ENCODE peak calls at places on chromosomes 2 and 18, in nine cellular contexts. One of them, this sample, is unnamed.
A peak's percentile ranks its signal among the peaks of the same experiment; 100 is the strongest.

GRCh38 chr2:24147364-24147763 is 24.1 kb downstream of the FAM228B start:
- DNase-seq in HCT116: no peak
- DNase-seq in suprapubic skin: no peak
- DNase-seq in GM12891: no peak
- DNase-seq in esophagus muscularis mucosa: no peak
- DNase-seq in spleen: no peak
- DNase-seq in GM12878: no peak
- DNase-seq in transverse colon: no peak
- DNase-seq in upper lobe of left lung: no peak
- DNase-seq in this sample: no peak

GRCh38 chr2:27316655-27317412 is 6.1 kb downstream of the MPV17 start:
- DNase-seq in HCT116: no peak
- DNase-seq in suprapubic skin: no peak
- DNase-seq in GM12891: no peak
- DNase-seq in esophagus muscularis mucosa: no peak
- DNase-seq in spleen: peak; percentile 36
- DNase-seq in GM12878: no peak
- DNase-seq in transverse colon: no peak
- DNase-seq in upper lobe of left lung: no peak
- DNase-seq in this sample: no peak

GRCh38 chr2:38201784-38202183 is 125.8 kb upstream of the CYP1B1 start:
- DNase-seq in HCT116: no peak
- DNase-seq in suprapubic skin: no peak
- DNase-seq in GM12891: no peak
- DNase-seq in esophagus muscularis mucosa: no peak
- DNase-seq in spleen: no peak
- DNase-seq in GM12878: no peak
- DNase-seq in transverse colon: no peak
- DNase-seq in upper lobe of left lung: no peak
- DNase-seq in this sample: no peak

GRCh38 chr18:45328762-45329161 is 286.5 kb upstream of the SLC14A2 start:
- DNase-seq in HCT116: no peak
- DNase-seq in suprapubic skin: no peak
- DNase-seq in GM12891: no peak
- DNase-seq in esophagus muscularis mucosa: no peak
- DNase-seq in spleen: no peak
- DNase-seq in GM12878: no peak
- DNase-seq in transverse colon: no peak
- DNase-seq in upper lobe of left lung: no peak
- DNase-seq in this sample: no peak

GRCh38 chr2:112004246-112004645 is 50.8 kb upstream of the TMEM87B start:
- DNase-seq in HCT116: no peak
- DNase-seq in suprapubic skin: peak; percentile 66
- DNase-seq in GM12891: peak; percentile 37
- DNase-seq in esophagus muscularis mucosa: no peak
- DNase-seq in spleen: peak; percentile 90
- DNase-seq in GM12878: peak; percentile 12
- DNase-seq in transverse colon: peak; percentile 46
- DNase-seq in upper lobe of left lung: peak; percentile 87
- DNase-seq in this sample: peak; percentile 35

GRCh38 chr2:147327636-147328035 is 517.2 kb upstream of the ACVR2A start:
- DNase-seq in HCT116: no peak
- DNase-seq in suprapubic skin: no peak
- DNase-seq in GM12891: no peak
- DNase-seq in esophagus muscularis mucosa: no peak
- DNase-seq in spleen: no peak
- DNase-seq in GM12878: peak; percentile 28
- DNase-seq in transverse colon: no peak
- DNase-seq in upper lobe of left lung: no peak
- DNase-seq in this sample: no peak

GRCh38 chr2:7671312-7671711 is 754.1 kb downstream of the RNF144A start:
- DNase-seq in HCT116: no peak
- DNase-seq in suprapubic skin: peak; percentile 67
- DNase-seq in GM12891: no peak
- DNase-seq in esophagus muscularis mucosa: no peak
- DNase-seq in spleen: no peak
- DNase-seq in GM12878: no peak
- DNase-seq in transverse colon: no peak
- DNase-seq in upper lobe of left lung: no peak
- DNase-seq in this sample: no peak

GRCh38 chr2:233235977-233236376 is 15.5 kb upstream of the ATG16L1 start:
- DNase-seq in HCT116: no peak
- DNase-seq in suprapubic skin: no peak
- DNase-seq in GM12891: no peak
- DNase-seq in esophagus muscularis mucosa: no peak
- DNase-seq in spleen: no peak
- DNase-seq in GM12878: no peak
- DNase-seq in transverse colon: no peak
- DNase-seq in upper lobe of left lung: no peak
- DNase-seq in this sample: no peak

GRCh38 chr2:138321458-138321857 is 180.1 kb upstream of the SPOPL start:
- DNase-seq in HCT116: no peak
- DNase-seq in suprapubic skin: no peak
- DNase-seq in GM12891: no peak
- DNase-seq in esophagus muscularis mucosa: no peak
- DNase-seq in spleen: no peak
- DNase-seq in GM12878: no peak
- DNase-seq in transverse colon: no peak
- DNase-seq in upper lobe of left lung: no peak
- DNase-seq in this sample: no peak

GRCh38 chr2:21656330-21657075 is 532.7 kb downstream of the TDRD15 start:
- DNase-seq in HCT116: no peak
- DNase-seq in suprapubic skin: no peak
- DNase-seq in GM12891: no peak
- DNase-seq in esophagus muscularis mucosa: peak; percentile 72
- DNase-seq in spleen: no peak
- DNase-seq in GM12878: no peak
- DNase-seq in transverse colon: no peak
- DNase-seq in upper lobe of left lung: no peak
- DNase-seq in this sample: no peak

DNA sequence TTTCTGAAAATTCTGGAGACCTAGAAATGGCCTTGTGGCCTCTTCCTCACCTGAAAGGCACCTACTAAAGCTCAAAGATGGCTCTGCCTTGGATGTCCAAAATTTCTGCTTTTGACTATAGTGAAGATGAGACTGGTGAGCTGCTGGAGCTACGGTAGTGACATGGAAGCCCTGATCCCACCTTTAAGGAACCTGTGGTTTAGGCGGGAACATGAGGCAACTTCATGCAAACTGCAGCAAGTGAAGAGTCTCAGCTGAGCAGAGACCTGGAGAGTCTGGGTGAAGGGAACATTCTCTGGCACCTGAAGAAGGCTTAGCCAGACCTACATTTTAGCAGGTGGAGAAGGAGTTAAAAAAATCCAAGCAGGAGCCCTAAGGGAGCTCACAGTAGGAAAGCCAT is 40.0 kb downstream of the GORASP2 start:
- DNase-seq in HCT116: no peak
- DNase-seq in suprapubic skin: no peak
- DNase-seq in GM12891: no peak
- DNase-seq in esophagus muscularis mucosa: no peak
- DNase-seq in spleen: no peak
- DNase-seq in GM12878: no peak
- DNase-seq in transverse colon: no peak
- DNase-seq in upper lobe of left lung: no peak
- DNase-seq in this sample: no peak
- TF ChIP-seq POLR2AphosphoS5 in HCT116: no peak
- TF ChIP-seq POLR2AphosphoS5 in suprapubic skin: no peak
- TF ChIP-seq POLR2AphosphoS5 in GM12891: no peak
- TF ChIP-seq POLR2AphosphoS5 in esophagus muscularis mucosa: no peak
- TF ChIP-seq POLR2AphosphoS5 in spleen: no peak
- TF ChIP-seq POLR2AphosphoS5 in GM12878: no peak
- TF ChIP-seq POLR2AphosphoS5 in transverse colon: no peak
- TF ChIP-seq POLR2AphosphoS5 in upper lobe of left lung: no peak
- TF ChIP-seq POLR2AphosphoS5 in this sample: no peak

DNA sequence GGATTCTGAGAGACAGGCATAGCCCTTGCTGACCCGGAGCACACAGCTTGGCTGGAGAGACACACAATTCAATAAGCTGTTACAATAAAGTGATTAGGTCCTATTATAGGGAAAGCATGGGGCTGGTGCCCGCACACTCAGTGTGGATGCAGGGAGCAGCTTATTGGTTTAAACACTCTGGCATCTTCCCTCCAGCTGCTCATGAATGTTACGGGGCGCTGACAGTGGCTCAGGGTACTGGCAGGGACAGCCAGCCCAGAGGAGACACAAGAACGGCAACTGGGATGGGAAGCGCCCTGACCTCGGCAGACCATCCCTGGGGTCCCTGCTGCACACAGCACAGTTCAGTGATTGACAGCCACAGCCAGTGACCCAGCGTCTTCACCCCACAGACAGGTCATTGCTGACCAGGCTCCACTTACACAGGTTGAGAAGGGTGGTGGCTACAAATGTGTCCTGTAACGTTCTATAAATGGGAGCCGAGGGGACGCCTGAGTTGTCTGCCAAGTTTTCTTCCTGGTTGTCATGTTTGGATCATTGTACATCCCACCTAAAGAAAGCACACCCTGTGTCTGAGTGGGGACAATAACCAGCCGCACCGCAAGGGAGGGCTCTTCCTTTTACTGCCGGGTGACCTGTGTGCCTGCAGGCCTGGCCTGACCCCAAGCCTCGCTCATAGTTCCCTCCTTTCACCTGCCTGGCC is 60.3 kb downstream of the SH3BP4 start:
- DNase-seq in HCT116: no peak
- DNase-seq in suprapubic skin: no peak
- DNase-seq in GM12891: no peak
- DNase-seq in esophagus muscularis mucosa: no peak
- DNase-seq in spleen: no peak
- DNase-seq in GM12878: no peak
- DNase-seq in transverse colon: no peak
- DNase-seq in upper lobe of left lung: no peak
- DNase-seq in this sample: no peak
- TF ChIP-seq POLR2A in HCT116: no peak
- TF ChIP-seq POLR2A in suprapubic skin: no peak
- TF ChIP-seq POLR2A in GM12891: no peak
- TF ChIP-seq POLR2A in esophagus muscularis mucosa: no peak
- TF ChIP-seq POLR2A in spleen: no peak
- TF ChIP-seq POLR2A in GM12878: no peak
- TF ChIP-seq POLR2A in transverse colon: no peak
- TF ChIP-seq POLR2A in upper lobe of left lung: no peak
- TF ChIP-seq POLR2A in this sample: no peak

GRCh38 chr2:9813312-9814128 is 29.8 kb upstream of the TAF1B start:
- DNase-seq in HCT116: no peak
- DNase-seq in suprapubic skin: no peak
- DNase-seq in GM12891: peak; percentile 80
- DNase-seq in esophagus muscularis mucosa: no peak
- DNase-seq in spleen: peak; percentile 89
- DNase-seq in GM12878: no peak
- DNase-seq in transverse colon: peak; percentile 74
- DNase-seq in upper lobe of left lung: peak; percentile 65
- DNase-seq in this sample: peak; percentile 69
- TF ChIP-seq POLR2AphosphoS5 in HCT116: no peak
- TF ChIP-seq POLR2AphosphoS5 in suprapubic skin: no peak
- TF ChIP-seq POLR2AphosphoS5 in GM12891: no peak
- TF ChIP-seq POLR2AphosphoS5 in esophagus muscularis mucosa: no peak
- TF ChIP-seq POLR2AphosphoS5 in spleen: peak; percentile 59
- TF ChIP-seq POLR2AphosphoS5 in GM12878: no peak
- TF ChIP-seq POLR2AphosphoS5 in transverse colon: no peak
- TF ChIP-seq POLR2AphosphoS5 in upper lobe of left lung: no peak
- TF ChIP-seq POLR2AphosphoS5 in this sample: no peak

GRCh38 chr18:7921938-7922587 is 354.9 kb downstream of the PTPRM start:
- DNase-seq in HCT116: peak; percentile 54
- DNase-seq in suprapubic skin: no peak
- DNase-seq in GM12891: no peak
- DNase-seq in esophagus muscularis mucosa: no peak
- DNase-seq in spleen: no peak
- DNase-seq in GM12878: no peak
- DNase-seq in transverse colon: no peak
- DNase-seq in upper lobe of left lung: no peak
- DNase-seq in this sample: no peak
- TF ChIP-seq POLR2A in HCT116: no peak
- TF ChIP-seq POLR2A in suprapubic skin: no peak
- TF ChIP-seq POLR2A in GM12891: no peak
- TF ChIP-seq POLR2A in esophagus muscularis mucosa: no peak
- TF ChIP-seq POLR2A in spleen: no peak
- TF ChIP-seq POLR2A in GM12878: no peak
- TF ChIP-seq POLR2A in transverse colon: no peak
- TF ChIP-seq POLR2A in upper lobe of left lung: no peak
- TF ChIP-seq POLR2A in this sample: no peak

GRCh38 chr18:36634573-36635216 is 194.1 kb downstream of the TPGS2 start:
- DNase-seq in HCT116: no peak
- DNase-seq in suprapubic skin: no peak
- DNase-seq in GM12891: no peak
- DNase-seq in esophagus muscularis mucosa: no peak
- DNase-seq in spleen: no peak
- DNase-seq in GM12878: no peak
- DNase-seq in transverse colon: no peak
- DNase-seq in upper lobe of left lung: no peak
- DNase-seq in this sample: no peak
- TF ChIP-seq POLR2AphosphoS5 in HCT116: no peak
- TF ChIP-seq POLR2AphosphoS5 in suprapubic skin: no peak
- TF ChIP-seq POLR2AphosphoS5 in GM12891: no peak
- TF ChIP-seq POLR2AphosphoS5 in esophagus muscularis mucosa: no peak
- TF ChIP-seq POLR2AphosphoS5 in spleen: no peak
- TF ChIP-seq POLR2AphosphoS5 in GM12878: no peak
- TF ChIP-seq POLR2AphosphoS5 in transverse colon: no peak
- TF ChIP-seq POLR2AphosphoS5 in upper lobe of left lung: no peak
- TF ChIP-seq POLR2AphosphoS5 in this sample: no peak

DNA sequence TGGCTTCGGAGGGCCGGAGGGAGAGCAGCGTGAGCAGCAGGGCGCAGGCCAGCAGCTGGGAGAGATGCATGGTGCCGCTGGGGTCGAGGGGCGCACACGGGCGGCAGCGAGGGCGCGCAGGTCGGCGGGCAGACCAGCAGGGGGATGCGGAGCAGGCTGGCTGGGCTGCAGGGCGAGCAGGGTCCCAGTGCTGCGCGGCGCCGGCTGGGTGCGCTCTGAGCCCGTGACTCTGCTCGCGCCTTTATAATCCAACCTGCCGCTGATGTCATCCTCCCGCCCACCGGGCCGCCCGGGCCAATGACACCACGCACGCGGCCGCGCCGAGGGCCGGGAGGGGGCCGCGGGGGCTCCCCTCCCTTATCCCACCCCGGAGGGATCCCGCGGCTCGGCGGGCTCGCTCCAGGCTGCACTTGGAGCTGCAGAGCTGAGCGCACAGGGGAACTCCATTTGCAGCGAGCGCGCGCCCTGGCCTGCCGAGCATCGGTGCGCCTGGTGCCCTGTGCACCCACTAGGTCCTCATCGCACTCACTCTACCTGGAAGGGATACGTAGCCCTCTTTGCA is at the start of gene NPPC:
- DNase-seq in HCT116: no peak
- DNase-seq in suprapubic skin: peak; percentile 47
- DNase-seq in GM12891: peak; percentile 81
- DNase-seq in esophagus muscularis mucosa: no peak
- DNase-seq in spleen: peak; percentile 76
- DNase-seq in GM12878: no peak
- DNase-seq in transverse colon: no peak
- DNase-seq in upper lobe of left lung: no peak
- DNase-seq in this sample: no peak
- TF ChIP-seq POLR2A in HCT116: no peak
- TF ChIP-seq POLR2A in suprapubic skin: no peak
- TF ChIP-seq POLR2A in GM12891: no peak
- TF ChIP-seq POLR2A in esophagus muscularis mucosa: no peak
- TF ChIP-seq POLR2A in spleen: no peak
- TF ChIP-seq POLR2A in GM12878: peak; percentile 79
- TF ChIP-seq POLR2A in transverse colon: no peak
- TF ChIP-seq POLR2A in upper lobe of left lung: no peak
- TF ChIP-seq POLR2A in this sample: no peak

This sample was measured in breast epithelium.